ENCODE peak calls at places on chromosomes 4 and X, in four cellular contexts. I, W, O and T are unnamed samples.
A peak's percentile ranks its signal among the peaks of the same experiment; 100 is the strongest.

GRCh38 chrX:155767101-155767878 is 113.9 kb upstream of the VAMP7 start:
- DNase-seq in I (peak; percentile 34), W (no peak), O (peak; percentile 17), T (peak; percentile 78)

GRCh38 chr4:156594619-156595018 is 377.0 kb downstream of the PDGFC start:
- DNase-seq in I (no peak), O (no peak), W (no peak), T (no peak)

GRCh38 chr4:168723569-168723968 is 226.7 kb downstream of the PALLD start:
- DNase-seq in O (peak; percentile 42), I (no peak), W (no peak), T (no peak)

GRCh38 chrX:34132028-34132427 is at the start of gene FAM47A:
- DNase-seq in O (no peak), W (no peak), I (no peak), T (no peak)

GRCh38 chr4:74376888-74377483 is 12.0 kb downstream of the EREG start:
- DNase-seq in W (peak; percentile 55), O (peak; percentile 58), I (no peak), T (peak; percentile 50)

GRCh38 chr4:17356926-17357325 is 155.0 kb downstream of the QDPR start:
- DNase-seq in I (no peak), O (no peak), W (no peak), T (no peak)

GRCh38 chr4:54971474-54971950 is 153.9 kb downstream of the KDR start:
- DNase-seq in O (peak; percentile 52), W (peak; percentile 64), I (no peak), T (peak; percentile 58)

GRCh38 chrX:47814853-47815252 is 21.8 kb upstream of the ZNF81 start:
- DNase-seq in O (no peak), W (no peak), I (no peak), T (no peak)

GRCh38 chr4:43233321-43233720 is 340.8 kb downstream of the GRXCR1 start:
- DNase-seq in W (no peak), I (no peak), O (no peak), T (no peak)

GRCh38 chr4:38650133-38650532 is 13.9 kb upstream of the KLF3 start:
- DNase-seq in O (no peak), I (no peak), W (no peak), T (no peak)

GRCh38 chr4:1871471-1872021 is 353 bp downstream of the NSD2 start:
- DNase-seq in O (no peak), I (peak; percentile 26), W (peak; percentile 51), T (no peak)

GRCh38 chr4:161254375-161254774 is 909.4 kb downstream of the FSTL5 start:
- DNase-seq in O (no peak), I (no peak), W (peak; percentile 35), T (no peak)

GRCh38 chr4:156291317-156291716 is 337.7 kb upstream of the CTSO start:
- DNase-seq in W (no peak), O (peak; percentile 80), I (no peak), T (no peak)

GRCh38 chr4:26192921-26193894 is 127.6 kb upstream of the RBPJ start:
- DNase-seq in I (no peak), W (no peak), O (no peak), T (no peak)

GRCh38 chr4:55346851-55347255 is 811 bp downstream of the SRD5A3 start:
- DNase-seq in O (no peak), W (no peak), I (no peak), T (no peak)

GRCh38 chrX:1027133-1027532 is 185.3 kb downstream of the CRLF2 start:
- DNase-seq in O (no peak), W (no peak), I (no peak), T (no peak)

GRCh38 chrX:81206471-81206870 is 4.6 kb downstream of the SH3BGRL start:
- DNase-seq in W (no peak), O (no peak), I (no peak), T (no peak)

GRCh38 chr4:147108409-147108808 is 162.7 kb upstream of the TTC29 start:
- DNase-seq in W (no peak), O (no peak), I (no peak), T (no peak)

GRCh38 chrX:13834316-13834715 is 17.4 kb upstream of the GPM6B start:
- DNase-seq in O (no peak), W (no peak), I (no peak), T (no peak)

GRCh38 chr4:173424899-173425805 is 26.2 kb upstream of the SCRG1 start:
- DNase-seq in I (no peak), W (no peak), O (no peak), T (no peak)